ENCODE peak calls at places on chromosomes 16 and 17, in five cellular contexts. G is endodermal cell, J is kidney epithelial cell, Q is dorsolateral prefrontal cortex, S is fibroblast of lung. O is an unnamed sample.
A peak's percentile ranks its signal among the peaks of the same experiment; 100 is the strongest.

GRCh38 chr17:17613708-17614114 is 22.2 kb upstream of the PEMT start:
- DNase-seq in G (peak; percentile 95), J (peak; percentile 43), Q (no peak), S (peak; percentile 55), O (peak; percentile 80)

GRCh38 chr17:44602390-44602789 is 45.1 kb downstream of the FZD2 start:
- DNase-seq in G (no peak), J (no peak), Q (no peak), S (no peak), O (no peak)

GRCh38 chr16:57867000-57867561 is 64.8 kb upstream of the KIFC3 start:
- DNase-seq in G (peak; percentile 31), J (no peak), Q (no peak), S (no peak), O (no peak)

GRCh38 chr17:336110-337021 is 16.2 kb downstream of the RPH3AL start:
- DNase-seq in G (peak; percentile 70), J (no peak), Q (no peak), S (no peak), O (no peak)

GRCh38 chr17:49717371-49717841 is 9.6 kb upstream of the SLC35B1 start:
- DNase-seq in G (no peak), J (no peak), Q (no peak), S (no peak), O (no peak)

GRCh38 chr16:27406729-27407128 is 4.8 kb downstream of the IL21R start:
- DNase-seq in G (no peak), J (no peak), Q (no peak), S (no peak), O (no peak)

GRCh38 chr16:2856061-2856670 is 1.8 kb downstream of the PRSS22 start:
- DNase-seq in G (peak; percentile 87), J (no peak), Q (no peak), S (no peak), O (no peak)

GRCh38 chr16:82641336-82641984 is 14.7 kb downstream of the CDH13 start:
- DNase-seq in G (no peak), J (no peak), Q (no peak), S (peak; percentile 49), O (peak; percentile 59)

GRCh38 chr16:14629612-14629918 is 495 bp downstream of the PARN start:
- DNase-seq in G (no peak), J (no peak), Q (no peak), S (no peak), O (no peak)

GRCh38 chr17:4177732-4178131 is 34.7 kb downstream of the CYB5D2 start:
- DNase-seq in G (no peak), J (no peak), Q (no peak), S (no peak), O (no peak)

GRCh38 chr17:20982589-20983358 is 60.0 kb downstream of the USP22 start:
- DNase-seq in G (peak; percentile 41), J (no peak), Q (no peak), S (no peak), O (no peak)

GRCh38 chr17:55641559-55642160 is 81.0 kb downstream of the TMEM100 start:
- DNase-seq in G (peak; percentile 92), J (peak; percentile 5), Q (peak; percentile 54), S (peak; percentile 42), O (peak; percentile 75)

GRCh38 chr17:39674702-39675389 is 6.6 kb downstream of the PNMT start:
- DNase-seq in G (peak; percentile 86), J (no peak), Q (no peak), S (no peak), O (peak; percentile 34)

GRCh38 chr17:65171753-65172152 is 34.6 kb downstream of the RGS9 start:
- DNase-seq in G (no peak), J (no peak), Q (no peak), S (no peak), O (no peak)

GRCh38 chr16:15857779-15858560 is 1.1 kb upstream of the MYH11 start:
- DNase-seq in G (peak; percentile 83), J (no peak), Q (no peak), S (peak; percentile 61), O (no peak)

GRCh38 chr16:15858921-15859668 is 2.3 kb upstream of the MYH11 start:
- DNase-seq in G (no peak), J (no peak), Q (no peak), S (no peak), O (no peak)

GRCh38 chr16:15855704-15856003 is 1.2 kb downstream of the MYH11 start:
- DNase-seq in G (no peak), J (no peak), Q (no peak), S (no peak), O (no peak)

GRCh38 chr16:15856217-15856616 is 611 bp downstream of the MYH11 start:
- DNase-seq in G (no peak), J (no peak), Q (no peak), S (no peak), O (no peak)

DNA sequence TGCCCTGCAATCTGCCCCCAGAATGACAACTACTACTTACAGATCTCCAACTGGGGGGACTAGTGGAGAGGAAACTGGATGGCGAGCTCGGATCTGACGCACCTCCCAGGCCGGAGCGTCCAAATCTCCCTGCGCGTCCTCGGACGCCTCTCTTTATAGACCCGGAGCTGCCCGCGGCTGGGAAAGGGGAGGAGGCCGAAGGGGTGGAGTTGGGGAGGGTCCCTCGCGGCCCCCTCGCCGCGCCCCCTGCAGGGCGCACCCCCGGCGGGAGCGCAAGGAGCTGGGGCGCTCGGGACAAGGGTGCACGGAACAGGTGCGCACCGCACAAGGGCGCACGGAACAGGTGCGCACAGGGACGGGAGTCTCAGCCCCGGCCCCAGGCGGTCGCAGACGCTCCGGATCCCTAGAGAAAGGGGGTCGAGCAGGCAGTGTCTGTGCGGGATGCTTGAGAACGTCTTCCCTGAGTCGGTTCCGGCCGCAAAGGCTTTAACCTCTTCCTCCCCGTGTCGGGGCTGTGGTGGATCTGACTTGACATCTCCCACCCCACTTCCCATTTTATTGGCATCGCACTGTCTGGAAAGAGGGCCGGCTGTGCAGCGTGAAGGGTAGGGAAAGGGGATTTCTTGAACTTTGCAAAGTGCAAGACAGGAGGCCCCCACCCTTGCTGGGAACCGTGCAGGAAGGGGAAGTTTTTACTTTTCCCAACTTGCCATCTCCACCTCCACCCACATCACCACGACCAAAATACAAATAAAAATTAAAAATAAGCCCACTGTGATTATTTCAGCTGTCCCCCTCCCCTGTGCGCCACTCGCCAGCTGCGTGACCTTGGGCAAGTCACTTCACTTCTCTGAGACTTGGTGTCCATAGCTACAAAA is at the start of gene MYH11:
- DNase-seq in G (peak; percentile 74), J (no peak), Q (no peak), S (no peak), O (no peak)
- TF ChIP-seq CTCF in G (peak; percentile 11), J (no peak), Q (no peak), S (no peak), O (no peak)

DNA sequence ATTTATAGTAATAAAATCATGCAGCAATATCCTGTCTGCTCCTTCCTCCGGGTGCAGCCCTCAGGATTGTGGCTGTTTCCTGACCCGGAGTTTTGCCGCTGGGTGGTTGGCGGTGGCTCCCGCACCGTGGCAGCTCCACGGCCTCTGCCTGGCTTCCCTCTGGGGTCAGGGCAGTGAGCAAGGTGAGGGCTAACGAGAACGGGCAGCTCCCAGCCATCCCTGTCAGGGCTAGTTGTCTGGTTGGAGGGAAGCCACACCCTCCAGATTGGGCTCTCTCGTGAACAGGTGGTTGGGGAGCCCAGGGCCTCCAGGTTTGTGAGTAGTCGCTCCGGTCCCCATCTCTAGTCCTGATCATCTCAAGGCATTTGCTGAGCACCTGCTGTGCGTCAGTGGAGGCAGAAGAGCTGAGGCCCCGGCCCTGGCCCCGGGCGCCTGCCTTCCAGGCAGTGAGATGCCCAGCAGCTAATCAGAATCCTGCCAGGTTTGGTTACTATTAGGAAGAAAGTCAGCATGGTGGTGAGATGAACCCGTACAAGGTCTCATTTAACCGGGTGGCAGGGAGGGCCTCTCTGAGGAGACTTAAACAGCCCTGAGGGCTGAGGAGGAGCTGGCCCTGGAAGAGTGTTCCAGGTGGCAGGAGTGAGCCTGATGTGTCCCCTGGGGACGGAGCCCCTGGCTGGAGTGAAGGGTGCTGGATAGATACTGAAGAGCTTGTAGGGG is 2.3 kb upstream of the NUDT16L1 start:
- DNase-seq in G (peak; percentile 48), J (no peak), Q (no peak), S (no peak), O (no peak)
- H3K4me3 ChIP-seq in G (no peak overlapping the region), J (no peak overlapping the region), Q (no peak overlapping the region), S (no peak overlapping the region), O (no peak overlapping the region)

GRCh38 chr17:82679586-82680465 is 18.7 kb downstream of the RAB40B start:
- DNase-seq in G (peak; percentile 77), J (no peak), Q (no peak), S (no peak), O (no peak)

GRCh38 chr17:82678265-82678891 is 20.1 kb downstream of the RAB40B start:
- DNase-seq in G (no peak), J (no peak), Q (no peak), S (no peak), O (no peak)

GRCh38 chr17:82674656-82675475 is 23.6 kb downstream of the RAB40B start:
- DNase-seq in G (no peak), J (no peak), Q (peak; percentile 50), S (no peak), O (no peak)

GRCh38 chr17:82677353-82677925 is 21.1 kb downstream of the RAB40B start:
- DNase-seq in G (no peak), J (no peak), Q (no peak), S (no peak), O (no peak)

GRCh38 chr17:82675476-82676245 is 22.8 kb downstream of the RAB40B start:
- DNase-seq in G (no peak), J (no peak), Q (no peak), S (no peak), O (no peak)
- TF ChIP-seq CTCF in G (no peak), J (no peak), Q (no peak), S (no peak), O (no peak)

GRCh38 chr17:50948711-50949110 is 82.6 kb upstream of the TOB1 start:
- DNase-seq in G (no peak), J (no peak), Q (no peak), S (no peak), O (no peak)

GRCh38 chr17:50946891-50947843 is 81.0 kb upstream of the TOB1 start:
- DNase-seq in G (peak; percentile 48), J (no peak), Q (no peak), S (no peak), O (no peak)

GRCh38 chr17:50950002-50950877 is 84.1 kb upstream of the TOB1 start:
- DNase-seq in G (peak; percentile 96), J (no peak), Q (peak; percentile 74), S (peak; percentile 90), O (peak; percentile 94)

GRCh38 chr17:50947844-50948514 is 81.8 kb upstream of the TOB1 start:
- DNase-seq in G (no peak), J (no peak), Q (peak; percentile 49), S (no peak), O (no peak)

DNA sequence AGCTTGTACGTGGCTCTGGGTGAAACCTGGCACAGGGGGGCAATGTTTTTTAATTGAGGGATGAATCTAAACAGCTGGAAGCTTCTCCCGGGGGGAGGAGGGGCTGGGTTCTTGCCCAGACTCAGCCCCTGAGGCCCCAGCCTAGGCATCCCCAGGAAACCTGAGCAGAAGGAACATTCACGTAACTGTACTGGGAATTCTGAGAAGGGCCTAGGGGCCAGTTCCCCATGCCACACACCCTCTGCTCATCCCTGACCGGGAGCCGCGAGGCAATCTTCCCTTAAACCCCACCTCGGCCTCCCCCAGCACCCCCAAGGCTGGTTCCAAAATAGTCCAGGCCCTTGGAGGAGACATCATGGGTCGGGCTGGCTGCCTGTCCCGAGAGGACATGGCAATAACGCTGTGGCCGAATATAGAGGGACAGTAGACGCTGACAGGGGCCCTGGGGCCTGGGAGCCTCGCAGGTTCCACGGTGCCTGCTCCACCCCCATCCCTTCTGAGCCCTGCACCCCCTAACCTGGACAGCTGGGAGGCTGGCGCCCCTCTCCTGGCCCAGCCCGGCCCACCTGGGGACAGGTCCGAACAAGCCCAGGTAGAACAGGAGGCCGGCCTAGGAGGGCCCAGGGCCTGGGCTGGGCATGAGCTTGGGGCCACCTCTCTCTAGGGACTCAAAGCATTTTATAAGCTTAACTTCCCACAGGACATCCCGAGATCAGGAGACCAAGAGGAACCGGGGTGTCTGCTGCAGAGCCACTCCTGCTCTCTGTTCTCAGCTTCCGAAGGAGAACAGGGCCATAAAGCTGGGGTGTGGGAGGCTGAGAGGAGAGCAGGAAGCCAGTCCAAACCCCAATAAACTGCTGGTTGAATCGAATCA is 83.2 kb upstream of the TOB1 start:
- DNase-seq in G (peak; percentile 66), J (no peak), Q (no peak), S (no peak), O (no peak)
- H3K4me3 ChIP-seq in G (no peak overlapping the region), J (no peak overlapping the region), Q (no peak overlapping the region), S (no peak overlapping the region), O (no peak overlapping the region)

O was measured in fibroblast of mammary gland.